ENCODE peak calls at places on chromosomes 3 and 15, in six cellular contexts. E, J, P, Q, H and Z are unnamed samples.

GRCh38 chr15:71662306-71662705 is 148.0 kb upstream of the NR2E3 start:
- DNase-seq in E (no peak), J (no peak), P (no peak), Q (no peak), H (no peak), Z (no peak)

GRCh38 chr15:89455535-89455934 is 40.8 kb downstream of the RHCG start:
- DNase-seq in E (no peak), J (no peak), P (no peak), Q (no peak), H (no peak), Z (no peak)

GRCh38 chr15:101675796-101676582 is 23.8 kb upstream of the TM2D3 start:
- DNase-seq in E (peak), J (peak), P (no peak), Q (no peak), H (no peak), Z (no peak)

GRCh38 chr15:60343221-60343970 is 54.4 kb downstream of the ANXA2 start:
- DNase-seq in E (no peak), J (no peak), P (no peak), Q (no peak), H (no peak), Z (no peak)

GRCh38 chr15:91611924-91612323 is 241.6 kb upstream of the SLCO3A1 start:
- DNase-seq in E (no peak), J (no peak), P (no peak), Q (no peak), H (no peak), Z (no peak)

GRCh38 chr3:141979050-141979671 is 102.7 kb downstream of the ATP1B3 start:
- DNase-seq in E (peak), J (peak), P (no peak), Q (no peak), H (no peak), Z (no peak)

GRCh38 chr15:52709172-52709979 is 30.2 kb upstream of the ATOSA start:
- DNase-seq in E (no peak), J (no peak), P (peak), Q (no peak), H (no peak), Z (no peak)

GRCh38 chr3:195403244-195403643 is 39.6 kb downstream of the ACAP2 start:
- DNase-seq in E (no peak), J (no peak), P (no peak), Q (no peak), H (no peak), Z (no peak)

GRCh38 chr15:40812721-40813425 is 5.6 kb upstream of the DNAJC17 start:
- DNase-seq in E (no peak), J (no peak), P (no peak), Q (no peak), H (no peak), Z (no peak)

GRCh38 chr3:151443583-151443982 is 17.3 kb downstream of the IGSF10 start:
- DNase-seq in E (no peak), J (no peak), P (no peak), Q (no peak), H (no peak), Z (no peak)

GRCh38 chr3:97884724-97885123 is 62.9 kb downstream of the CRYBG3 start:
- DNase-seq in E (no peak), J (no peak), P (no peak), Q (no peak), H (no peak), Z (no peak)

GRCh38 chr3:10289077-10289476 is 3.7 kb downstream of the GHRL start:
- DNase-seq in E (no peak), J (no peak), P (no peak), Q (no peak), H (no peak), Z (no peak)

GRCh38 chr15:64633332-64633731 is 142.1 kb downstream of the RBPMS2 start:
- DNase-seq in E (no peak), J (no peak), P (no peak), Q (no peak), H (no peak), Z (no peak)

GRCh38 chr15:42056934-42057743 is 36.3 kb upstream of the PLA2G4E start:
- DNase-seq in E (peak), J (peak), P (peak), Q (peak), H (peak), Z (peak)

GRCh38 chr3:136929984-136930671 is 27.7 kb upstream of the IL20RB start:
- DNase-seq in E (peak), J (peak), P (no peak), Q (no peak), H (no peak), Z (no peak)

GRCh38 chr15:58588096-58588495 is 156.3 kb downstream of the LIPC start:
- DNase-seq in E (no peak), J (no peak), P (no peak), Q (no peak), H (no peak), Z (no peak)

GRCh38 chr15:55224892-55225291 is 28.2 kb upstream of the RSL24D1 start:
- DNase-seq in E (no peak), J (no peak), P (no peak), Q (no peak), H (no peak), Z (no peak)

GRCh38 chr3:189486556-189486955 is 144.6 kb upstream of the TP63 start:
- DNase-seq in E (no peak), J (no peak), P (no peak), Q (no peak), H (no peak), Z (no peak)

GRCh38 chr3:10015476-10015904 is 10.7 kb upstream of the FANCD2 start:
- DNase-seq in E (peak), J (peak), P (no peak), Q (no peak), H (no peak), Z (no peak)

GRCh38 chr3:11582123-11582968 is 61.4 kb downstream of the VGLL4 start:
- DNase-seq in E (peak), J (peak), P (no peak), Q (no peak), H (no peak), Z (peak)

GRCh38 chr15:76588811-76589747 is 252.5 kb downstream of the ISL2 start:
- DNase-seq in E (no peak), J (no peak), P (no peak), Q (no peak), H (no peak), Z (no peak)

GRCh38 chr3:166195808-166196207 is 358.6 kb upstream of the BCHE start:
- DNase-seq in E (no peak), J (no peak), P (no peak), Q (no peak), H (no peak), Z (no peak)

GRCh38 chr15:69780981-69781380 is 316.7 kb downstream of the TLE3 start:
- DNase-seq in E (no peak), J (no peak), P (no peak), Q (no peak), H (no peak), Z (no peak)

GRCh38 chr3:11206316-11206715 is 52.0 kb downstream of the HRH1 start:
- DNase-seq in E (no peak), J (no peak), P (no peak), Q (no peak), H (no peak), Z (no peak)

GRCh38 chr3:58135712-58136543 is 74.8 kb downstream of the DNASE1L3 start:
- DNase-seq in E (no peak), J (no peak), P (no peak), Q (no peak), H (no peak), Z (no peak)

GRCh38 chr3:47113669-47114365 is 50.1 kb downstream of the SETD2 start:
- DNase-seq in E (peak), J (peak), P (no peak), Q (no peak), H (no peak), Z (no peak)

GRCh38 chr15:40053234-40054055 is 14.5 kb upstream of the SRP14 start:
- DNase-seq in E (no peak), J (no peak), P (no peak), Q (no peak), H (no peak), Z (no peak)

GRCh38 chr15:83835384-83836010 is 181.6 kb downstream of the ADAMTSL3 start:
- DNase-seq in E (no peak), J (no peak), P (no peak), Q (no peak), H (no peak), Z (no peak)

GRCh38 chr3:185176756-185177359 is 24.0 kb upstream of the C3orf70 start:
- DNase-seq in E (peak), J (no peak), P (peak), Q (peak), H (no peak), Z (peak)

GRCh38 chr3:4597204-4597985 is 104.2 kb downstream of the ITPR1 start:
- DNase-seq in E (no peak), J (no peak), P (no peak), Q (no peak), H (no peak), Z (no peak)

GRCh38 chr3:127457746-127458145 is 132.8 kb downstream of the TPRA1 start:
- DNase-seq in E (no peak), J (no peak), P (no peak), Q (no peak), H (no peak), Z (no peak)

GRCh38 chr3:164903820-164904451 is 174.4 kb downstream of the SI start:
- DNase-seq in E (no peak), J (no peak), P (no peak), Q (no peak), H (no peak), Z (no peak)

GRCh38 chr15:55118341-55118740 is 78.4 kb downstream of the RSL24D1 start:
- DNase-seq in E (no peak), J (no peak), P (no peak), Q (no peak), H (no peak), Z (no peak)

GRCh38 chr3:177598110-177598833 is 401.0 kb upstream of the TBL1XR1 start:
- DNase-seq in E (no peak), J (no peak), P (no peak), Q (no peak), H (no peak), Z (no peak)

GRCh38 chr15:95653361-95653805 is 677.1 kb upstream of the NR2F2 start:
- DNase-seq in E (no peak), J (peak), P (no peak), Q (no peak), H (no peak), Z (no peak)

GRCh38 chr3:172217877-172218276 is 178.5 kb downstream of the FNDC3B start:
- DNase-seq in E (peak), J (no peak), P (no peak), Q (no peak), H (no peak), Z (no peak)